ENCODE peak calls at places on chromosome 12, in five cellular contexts. One of them, this sample, is unnamed.

GRCh38 chr12:117377758-117378157 is 16.3 kb upstream of the NOS1 start:
- DNase-seq in fibroblast of the aortic adventitia: no peak
- DNase-seq in keratinocyte: no peak
- DNase-seq in pancreas: no peak
- DNase-seq in mucosa of descending colon: no peak
- DNase-seq in this sample: no peak

GRCh38 chr12:1634590-1635191 is 5.7 kb downstream of the WNT5B start:
- DNase-seq in fibroblast of the aortic adventitia: peak; percentile 81
- DNase-seq in keratinocyte: no peak
- DNase-seq in pancreas: peak; percentile 84
- DNase-seq in mucosa of descending colon: peak; percentile 85
- DNase-seq in this sample: peak; percentile 20

GRCh38 chr12:65892905-65893304 is 68.6 kb downstream of the HMGA2 start:
- DNase-seq in fibroblast of the aortic adventitia: peak; percentile 66
- DNase-seq in keratinocyte: no peak
- DNase-seq in pancreas: no peak
- DNase-seq in mucosa of descending colon: no peak
- DNase-seq in this sample: peak; percentile 100

GRCh38 chr12:58067610-58068387 is 126.4 kb downstream of the ATP23 start:
- DNase-seq in fibroblast of the aortic adventitia: peak; percentile 54
- DNase-seq in keratinocyte: peak; percentile 81
- DNase-seq in pancreas: no peak
- DNase-seq in mucosa of descending colon: no peak
- DNase-seq in this sample: peak; percentile 41

GRCh38 chr12:66092559-66093269 is 37.8 kb downstream of the LLPH start:
- DNase-seq in fibroblast of the aortic adventitia: peak; percentile 48
- DNase-seq in keratinocyte: no peak
- DNase-seq in pancreas: no peak
- DNase-seq in mucosa of descending colon: no peak
- DNase-seq in this sample: no peak

GRCh38 chr12:79769189-79769859 is 78.6 kb upstream of the PAWR start:
- DNase-seq in fibroblast of the aortic adventitia: no peak
- DNase-seq in keratinocyte: no peak
- DNase-seq in pancreas: no peak
- DNase-seq in mucosa of descending colon: no peak
- DNase-seq in this sample: no peak

GRCh38 chr12:131895640-131896079 is 1.2 kb downstream of the ULK1 start:
- DNase-seq in fibroblast of the aortic adventitia: peak; percentile 18
- DNase-seq in keratinocyte: no peak
- DNase-seq in pancreas: no peak
- DNase-seq in mucosa of descending colon: no peak
- DNase-seq in this sample: no peak

GRCh38 chr12:52581066-52581465 is 7.4 kb upstream of the KRT74 start:
- DNase-seq in fibroblast of the aortic adventitia: no peak
- DNase-seq in keratinocyte: no peak
- DNase-seq in pancreas: no peak
- DNase-seq in mucosa of descending colon: no peak
- DNase-seq in this sample: no peak

GRCh38 chr12:126726481-126727217 is 1540.3 kb upstream of the TMEM132C start:
- DNase-seq in fibroblast of the aortic adventitia: no peak
- DNase-seq in keratinocyte: no peak
- DNase-seq in pancreas: no peak
- DNase-seq in mucosa of descending colon: no peak
- DNase-seq in this sample: no peak

GRCh38 chr12:6295187-6295811 is 15.2 kb upstream of the PLEKHG6 start:
- DNase-seq in fibroblast of the aortic adventitia: peak; percentile 81
- DNase-seq in keratinocyte: peak; percentile 94
- DNase-seq in pancreas: peak; percentile 61
- DNase-seq in mucosa of descending colon: peak; percentile 76
- DNase-seq in this sample: peak; percentile 91

GRCh38 chr12:127596881-127597280 is 670.1 kb upstream of the TMEM132C start:
- DNase-seq in fibroblast of the aortic adventitia: no peak
- DNase-seq in keratinocyte: no peak
- DNase-seq in pancreas: no peak
- DNase-seq in mucosa of descending colon: no peak
- DNase-seq in this sample: no peak

GRCh38 chr12:28998662-28999120 is 150.4 kb upstream of the FAR2 start:
- DNase-seq in fibroblast of the aortic adventitia: peak; percentile 70
- DNase-seq in keratinocyte: no peak
- DNase-seq in pancreas: no peak
- DNase-seq in mucosa of descending colon: no peak
- DNase-seq in this sample: no peak

GRCh38 chr12:107461222-107461980 is 224.2 kb upstream of the PWP1 start:
- DNase-seq in fibroblast of the aortic adventitia: peak; percentile 94
- DNase-seq in keratinocyte: peak; percentile 40
- DNase-seq in pancreas: no peak
- DNase-seq in mucosa of descending colon: no peak
- DNase-seq in this sample: peak; percentile 15

GRCh38 chr12:77299910-77300772 is 234.8 kb upstream of the E2F7 start:
- DNase-seq in fibroblast of the aortic adventitia: peak; percentile 79
- DNase-seq in keratinocyte: no peak
- DNase-seq in pancreas: no peak
- DNase-seq in mucosa of descending colon: no peak
- DNase-seq in this sample: no peak

GRCh38 chr12:52285172-52285745 is 6.1 kb downstream of the KRT81 start:
- DNase-seq in fibroblast of the aortic adventitia: peak; percentile 51
- DNase-seq in keratinocyte: peak; percentile 73
- DNase-seq in pancreas: no peak
- DNase-seq in mucosa of descending colon: no peak
- DNase-seq in this sample: no peak

GRCh38 chr12:15856097-15856982 is 25.8 kb upstream of the STRAP start:
- DNase-seq in fibroblast of the aortic adventitia: peak; percentile 86
- DNase-seq in keratinocyte: no peak
- DNase-seq in pancreas: peak; percentile 61
- DNase-seq in mucosa of descending colon: no peak
- DNase-seq in this sample: peak; percentile 37

GRCh38 chr12:31008241-31008711 is 65.4 kb upstream of the DDX11 start:
- DNase-seq in fibroblast of the aortic adventitia: no peak
- DNase-seq in keratinocyte: no peak
- DNase-seq in pancreas: no peak
- DNase-seq in mucosa of descending colon: no peak
- DNase-seq in this sample: no peak

GRCh38 chr12:117860111-117860510 is 108.7 kb downstream of the KSR2 start:
- DNase-seq in fibroblast of the aortic adventitia: no peak
- DNase-seq in keratinocyte: no peak
- DNase-seq in pancreas: no peak
- DNase-seq in mucosa of descending colon: no peak
- DNase-seq in this sample: no peak

GRCh38 chr12:49950310-49951251 is at the start of gene AQP2:
- DNase-seq in fibroblast of the aortic adventitia: no peak
- DNase-seq in keratinocyte: no peak
- DNase-seq in pancreas: no peak
- DNase-seq in mucosa of descending colon: no peak
- DNase-seq in this sample: no peak

GRCh38 chr12:57813111-57813970 is 5.2 kb downstream of the AVIL start:
- DNase-seq in fibroblast of the aortic adventitia: no peak
- DNase-seq in keratinocyte: no peak
- DNase-seq in pancreas: no peak
- DNase-seq in mucosa of descending colon: no peak
- DNase-seq in this sample: no peak

GRCh38 chr12:49358548-49359141 is 8.6 kb upstream of the SPATS2 start:
- DNase-seq in fibroblast of the aortic adventitia: peak; percentile 83
- DNase-seq in keratinocyte: no peak
- DNase-seq in pancreas: peak; percentile 58
- DNase-seq in mucosa of descending colon: no peak
- DNase-seq in this sample: no peak

GRCh38 chr12:19804737-19805136 is 365.4 kb downstream of the AEBP2 start:
- DNase-seq in fibroblast of the aortic adventitia: no peak
- DNase-seq in keratinocyte: no peak
- DNase-seq in pancreas: no peak
- DNase-seq in mucosa of descending colon: no peak
- DNase-seq in this sample: no peak

This sample was measured in T1000.